ENCODE peak calls at places on chromosome 1, in seven cellular contexts. P, N, B, T, U, M and D are unnamed samples. For H3K4me1, the result is how much of the 10 kb centered on the place peaks cover.

GRCh38 chr1:51916587-51917405 is 38.3 kb upstream of the NRDC start:
- DNase-seq in M (no peak), N (no peak), P (peak), B (no peak), T (no peak), U (no peak), D (no peak)

GRCh38 chr1:39490596-39491145 is 765 bp upstream of the BMP8A start:
- DNase-seq in M (no peak), P (no peak), T (peak), B (no peak), U (no peak), N (peak), D (no peak)

GRCh38 chr1:156126701-156127534 is 12.4 kb downstream of the LMNA start:
- DNase-seq in N (peak), M (no peak), T (peak), B (no peak), P (no peak), U (peak), D (no peak)

GRCh38 chr1:57133686-57134085 is 167.9 kb upstream of the C8B start:
- DNase-seq in U (no peak), T (no peak), B (no peak), M (no peak), N (no peak), P (no peak), D (no peak)

GRCh38 chr1:77975907-77976306 is 3.0 kb downstream of the FUBP1 start:
- DNase-seq in M (no peak), T (no peak), N (no peak), U (peak), P (no peak), B (no peak), D (no peak)

GRCh38 chr1:232553050-232553754 is 76.7 kb downstream of the SIPA1L2 start:
- DNase-seq in M (no peak), P (no peak), U (peak), N (no peak), T (peak), B (no peak), D (no peak)

GRCh38 chr1:47181095-47181954 is 8.5 kb downstream of the PDZK1IP1 start:
- DNase-seq in M (no peak), P (no peak), B (peak), T (no peak), U (peak), N (peak), D (no peak)

GRCh38 chr1:29823536-29823935 is 587.2 kb downstream of the PTPRU start:
- DNase-seq in U (no peak), P (no peak), M (no peak), B (no peak), N (no peak), T (no peak), D (peak)

GRCh38 chr1:156148236-156148635 is 5.1 kb upstream of the SEMA4A start:
- DNase-seq in N (no peak), M (no peak), B (peak), T (no peak), U (peak), P (no peak), D (no peak)

GRCh38 chr1:175005085-175005783 is 5.5 kb downstream of the CACYBP start:
- DNase-seq in B (no peak), N (no peak), T (no peak), P (no peak), M (no peak), U (no peak), D (no peak)

DNA sequence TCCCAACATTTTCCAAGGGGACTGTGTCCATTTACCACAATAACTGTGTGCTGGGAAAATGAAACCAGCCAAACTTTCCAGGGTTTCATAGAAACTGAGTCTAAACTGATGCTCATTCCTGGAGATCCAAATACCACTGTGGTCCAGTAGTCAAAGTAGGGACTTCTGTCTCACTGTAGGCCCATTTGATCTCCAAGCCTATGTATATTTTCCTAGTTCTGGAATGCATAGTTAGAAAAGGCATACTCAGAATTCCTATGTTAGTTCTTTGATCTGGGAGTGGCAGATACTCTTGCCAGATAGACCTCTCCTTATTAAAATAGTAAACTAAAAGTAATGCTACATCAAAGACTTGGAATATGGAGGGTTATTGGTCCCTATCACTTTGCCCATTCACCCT is 10.5 kb upstream of the SGIP1 start:
- DNase-seq in P (no peak), M (no peak), U (no peak), T (no peak), N (no peak), B (no peak), D (no peak)
- TF ChIP-seq POLR2AphosphoS5 in P (no peak), M (no peak), U (no peak), T (no peak), N (no peak), B (no peak), D (no peak)

GRCh38 chr1:119968068-119968492 is 71.8 kb upstream of the ADAM30 start:
- DNase-seq in P (no peak), N (peak), B (peak), U (peak), M (peak), T (peak), D (no peak)

GRCh38 chr1:119964673-119965363 is 68.5 kb upstream of the ADAM30 start:
- DNase-seq in U (no peak), B (no peak), N (no peak), P (no peak), T (no peak), M (no peak), D (no peak)

GRCh38 chr1:119966681-119967080 is 70.4 kb upstream of the ADAM30 start:
- DNase-seq in U (no peak), M (no peak), B (no peak), T (no peak), N (no peak), P (no peak), D (no peak)

GRCh38 chr1:119968601-119969000 is 72.3 kb upstream of the ADAM30 start:
- DNase-seq in B (no peak), U (no peak), T (no peak), N (no peak), P (no peak), M (no peak), D (no peak)

GRCh38 chr1:119966020-119966419 is 69.7 kb upstream of the ADAM30 start:
- DNase-seq in T (no peak), U (no peak), M (no peak), B (no peak), P (no peak), N (no peak), D (no peak)
- H3K27ac ChIP-seq in T (no peak), U (no peak), M (no peak), B (no peak), P (no peak), N (no peak), D (no peak)

GRCh38 chr1:167973832-167974231 is 37.0 kb upstream of the MPC2 start:
- DNase-seq in N (no peak), P (no peak), M (no peak), B (no peak), T (no peak), U (no peak), D (no peak)

GRCh38 chr1:167964646-167965045 is 27.8 kb upstream of the MPC2 start:
- DNase-seq in N (no peak), B (no peak), U (peak), P (no peak), M (no peak), T (no peak), D (no peak)

GRCh38 chr1:167966050-167966449 is 29.2 kb upstream of the MPC2 start:
- DNase-seq in N (no peak), M (no peak), T (no peak), U (no peak), P (no peak), B (no peak), D (no peak)

DNA sequence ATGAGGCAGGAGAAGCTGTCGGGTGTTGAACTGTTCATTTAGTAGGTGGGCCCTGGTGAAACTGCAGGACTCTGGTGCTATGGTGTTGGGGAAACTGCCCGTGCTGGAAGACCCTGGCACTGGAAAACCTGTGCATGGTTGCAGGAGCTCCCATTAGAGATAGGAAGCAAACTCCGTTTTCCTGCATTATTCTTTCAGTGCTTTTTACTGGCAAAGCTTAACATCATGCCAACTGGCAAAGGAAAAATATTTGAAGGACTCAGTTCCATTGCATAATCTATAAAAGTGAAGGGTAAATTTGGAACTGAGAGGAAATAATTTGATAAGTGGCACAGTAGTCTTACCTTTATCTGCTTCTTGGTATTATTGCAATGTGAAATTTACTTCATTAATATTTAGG is 31.7 kb upstream of the MPC2 start:
- DNase-seq in M (no peak), P (no peak), N (no peak), U (no peak), T (no peak), B (no peak), D (no peak)
- H3K4me1 ChIP-seq in M (under half), P (under half), N (under half), U (under half), T (under half), B (under half), D (under half)

DNA sequence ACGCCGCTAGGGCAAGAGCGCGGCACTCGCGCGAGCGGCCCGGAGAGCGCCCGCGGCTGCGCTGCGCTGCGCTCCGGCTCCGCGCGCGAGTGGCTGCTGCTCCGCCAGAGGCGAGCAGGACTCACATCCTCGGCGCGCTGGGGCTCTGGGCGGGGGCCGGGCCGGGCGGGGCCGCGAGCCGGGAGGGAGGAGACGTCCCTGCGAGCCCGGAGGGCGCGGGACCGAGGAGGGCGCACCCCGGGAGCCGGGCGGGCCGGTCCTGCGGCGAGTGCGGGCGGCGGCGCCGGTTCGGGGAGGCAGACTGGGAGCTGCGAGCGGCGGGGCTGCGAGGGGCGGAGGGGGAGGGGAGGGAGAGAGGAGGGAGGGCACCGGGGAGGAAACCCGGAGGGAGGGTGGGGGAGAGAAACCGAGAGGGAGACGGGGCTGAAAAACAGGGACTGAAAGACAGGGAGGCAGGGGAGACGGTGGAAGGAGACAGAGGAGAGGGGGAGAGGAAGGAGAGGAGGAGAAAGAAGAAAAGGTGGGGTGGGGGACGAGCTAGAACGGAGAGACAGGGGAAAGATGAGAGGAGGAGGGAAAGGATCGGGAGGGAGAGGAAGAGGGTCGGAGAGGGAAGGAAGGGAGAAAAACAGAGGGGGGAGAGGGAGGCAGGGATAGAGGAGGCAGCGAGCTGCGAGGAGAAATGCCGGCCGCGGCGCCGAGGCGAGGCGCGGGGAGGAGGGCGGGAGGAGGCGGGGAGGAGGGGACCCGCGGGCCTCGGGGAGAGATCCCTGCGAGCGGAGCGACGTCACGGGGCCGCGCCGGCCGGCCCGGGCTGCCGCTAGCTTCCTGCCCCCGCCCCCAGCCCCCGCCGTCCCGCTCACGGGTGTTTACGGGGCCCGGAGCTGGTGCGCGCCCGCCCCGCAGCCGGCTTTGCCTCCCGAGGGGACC is at the start of gene CAMK2N1:
- DNase-seq in B (peak), U (peak), T (peak), M (no peak), P (peak), N (peak), D (no peak)
- TF ChIP-seq POLR2AphosphoS5 in B (no peak), U (peak), T (peak), M (no peak), P (no peak), N (no peak), D (no peak)